ENCODE peak calls at places on chromosomes 4 and X, in ten cellular contexts. Q, B, A, G, U, J, L, W, X and P are unnamed samples.

GRCh38 chr4:115366390-115366789 is 253.0 kb upstream of the NDST4 start:
- DNase-seq in J (no peak), B (no peak), L (no peak), X (no peak), G (no peak), A (no peak), W (no peak), U (no peak), Q (no peak), P (no peak)

GRCh38 chr4:108716340-108716739 is 46.5 kb downstream of the ETNPPL start:
- DNase-seq in L (no peak), Q (no peak), G (no peak), A (no peak), X (no peak), J (no peak), W (no peak), B (no peak), U (no peak), P (no peak)

GRCh38 chrX:66150188-66150587 is 13.9 kb upstream of the HEPH start:
- DNase-seq in U (no peak), X (no peak), G (no peak), B (peak; percentile 2), J (no peak), W (no peak), L (no peak), A (no peak), Q (no peak), P (no peak)

GRCh38 chr4:185831125-185831815 is 19.3 kb upstream of the SORBS2 start:
- DNase-seq in Q (no peak), G (no peak), U (no peak), L (no peak), J (no peak), A (no peak), X (no peak), W (no peak), B (no peak), P (no peak)

GRCh38 chrX:153900806-153901752 is 3.4 kb upstream of the AVPR2 start:
- DNase-seq in Q (peak; percentile 30), U (no peak), B (peak; percentile 73), X (no peak), W (peak; percentile 10), G (peak; percentile 35), A (peak; percentile 87), L (no peak), J (peak; percentile 41), P (no peak)

GRCh38 chrX:9433596-9433995 is 31.3 kb upstream of the TBL1X start:
- DNase-seq in U (no peak), X (no peak), A (no peak), Q (no peak), G (no peak), W (no peak), L (no peak), B (peak; percentile 73), J (no peak), P (no peak)

GRCh38 chrX:19683817-19684216 is 168.5 kb upstream of the MAP3K15 start:
- DNase-seq in J (no peak), U (no peak), A (no peak), G (no peak), Q (no peak), L (no peak), X (no peak), B (no peak), W (no peak), P (no peak)

GRCh38 chrX:39967348-39967747 is 130.4 kb downstream of the BCOR start:
- DNase-seq in U (no peak), Q (no peak), G (no peak), X (no peak), B (no peak), L (no peak), A (no peak), J (no peak), W (no peak), P (no peak)

GRCh38 chr4:45484740-45485139 is 639.1 kb downstream of the GABRG1 start:
- DNase-seq in L (no peak), Q (no peak), J (no peak), X (no peak), B (no peak), W (no peak), G (no peak), U (no peak), A (no peak), P (no peak)
- H3K27ac ChIP-seq in L (no peak overlapping the region), Q (no peak overlapping the region), J (no peak overlapping the region), X (no peak overlapping the region), B (no peak overlapping the region), W (no peak overlapping the region), G (no peak overlapping the region), U (no peak overlapping the region), A (no peak overlapping the region), P (no peak overlapping the region)

GRCh38 chr4:122831515-122832196 is 5.0 kb downstream of the FGF2 start:
- DNase-seq in U (no peak), X (no peak), A (no peak), G (no peak), J (no peak), W (no peak), B (peak; percentile 37), Q (no peak), L (no peak), P (no peak)

GRCh38 chr4:122832732-122833131 is 6.1 kb downstream of the FGF2 start:
- DNase-seq in X (no peak), W (no peak), Q (no peak), G (no peak), A (no peak), U (no peak), B (peak; percentile 45), J (no peak), L (no peak), P (no peak)

GRCh38 chr4:122833999-122834398 is 7.4 kb downstream of the FGF2 start:
- DNase-seq in U (no peak), Q (no peak), X (no peak), L (no peak), B (no peak), W (no peak), G (no peak), A (no peak), J (no peak), P (no peak)

GRCh38 chr4:122838034-122838433 is 11.4 kb downstream of the FGF2 start:
- DNase-seq in A (no peak), B (no peak), Q (no peak), X (no peak), W (no peak), L (no peak), G (no peak), J (no peak), U (no peak), P (no peak)

DNA sequence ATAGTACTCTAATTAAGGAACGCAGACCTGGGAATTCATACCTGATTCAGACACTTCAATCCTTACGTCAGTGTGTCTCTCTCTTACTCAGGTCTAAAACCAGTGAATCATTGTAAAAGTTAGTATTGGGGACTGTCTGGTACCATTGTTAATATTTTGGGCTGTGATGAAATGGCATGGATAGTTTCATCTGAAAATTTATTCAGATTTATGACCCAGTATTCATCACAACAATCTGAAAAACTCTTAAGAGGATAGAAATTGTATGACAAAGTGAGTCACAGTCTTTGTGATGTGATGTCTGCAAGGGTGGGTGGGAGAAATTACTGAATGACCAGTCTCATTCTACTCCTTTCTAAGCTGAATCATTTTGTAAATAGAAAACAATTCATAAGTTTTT is 10.3 kb downstream of the FGF2 start:
- DNase-seq in W (no peak), J (no peak), Q (no peak), X (no peak), G (no peak), L (no peak), A (no peak), B (peak; percentile 61), U (no peak), P (no peak)
- TF ChIP-seq CTCF in W (no peak), J (no peak), Q (no peak), X (no peak), G (no peak), L (no peak), A (no peak), B (no peak), U (no peak), P (no peak)

GRCh38 chr4:15003891-15004700 is 1.8 kb downstream of the CPEB2 start:
- DNase-seq in L (no peak), A (peak; percentile 72), G (peak; percentile 73), J (peak; percentile 38), X (no peak), Q (peak; percentile 49), B (no peak), W (peak; percentile 38), U (peak; percentile 48), P (peak; percentile 87)

GRCh38 chr4:15004701-15005301 is 2.5 kb downstream of the CPEB2 start:
- DNase-seq in B (peak; percentile 60), L (peak; percentile 58), A (peak; percentile 69), G (peak; percentile 60), U (peak; percentile 82), J (peak; percentile 86), W (peak; percentile 64), X (peak; percentile 86), Q (peak; percentile 93), P (peak; percentile 94)

GRCh38 chr4:15007201-15007600 is 4.9 kb downstream of the CPEB2 start:
- DNase-seq in B (no peak), J (no peak), W (no peak), X (no peak), L (no peak), G (no peak), U (no peak), A (no peak), Q (no peak), P (no peak)

GRCh38 chr4:15005474-15006115 is 3.3 kb downstream of the CPEB2 start:
- DNase-seq in A (no peak), G (no peak), U (no peak), W (no peak), J (no peak), L (no peak), Q (no peak), X (no peak), B (no peak), P (no peak)

GRCh38 chr4:15006416-15007024 is 4.2 kb downstream of the CPEB2 start:
- DNase-seq in Q (no peak), W (no peak), G (no peak), X (no peak), J (no peak), U (no peak), L (no peak), A (peak; percentile 50), B (peak; percentile 10), P (no peak)
- H3K4me1 ChIP-seq in Q (peaks cover 58% of the 10 kb centered on the region), W (peaks cover 6% of the 10 kb centered on the region), G (peaks cover 17% of the 10 kb centered on the region), X (peaks cover 45% of the 10 kb centered on the region), J (peaks cover 10% of the 10 kb centered on the region), U (peaks cover 34% of the 10 kb centered on the region), L (peaks cover 53% of the 10 kb centered on the region), A (peaks cover 17% of the 10 kb centered on the region), B (peaks cover 3% of the 10 kb centered on the region), P (peaks cover 19% of the 10 kb centered on the region)

GRCh38 chrX:101931104-101931493 is 728 bp downstream of the ZMAT1 start:
- DNase-seq in Q (no peak), A (no peak), X (no peak), L (no peak), U (no peak), B (no peak), W (no peak), G (peak; percentile 7), J (no peak), P (no peak)

GRCh38 chrX:101932249-101932570 is 383 bp upstream of the ZMAT1 start:
- DNase-seq in Q (no peak), U (no peak), W (no peak), G (no peak), B (no peak), L (no peak), X (no peak), A (no peak), J (no peak), P (no peak)

GRCh38 chrX:101925733-101926132 is 6.1 kb downstream of the ZMAT1 start:
- DNase-seq in B (no peak), L (no peak), Q (no peak), G (no peak), A (no peak), X (no peak), U (no peak), J (no peak), W (no peak), P (no peak)

DNA sequence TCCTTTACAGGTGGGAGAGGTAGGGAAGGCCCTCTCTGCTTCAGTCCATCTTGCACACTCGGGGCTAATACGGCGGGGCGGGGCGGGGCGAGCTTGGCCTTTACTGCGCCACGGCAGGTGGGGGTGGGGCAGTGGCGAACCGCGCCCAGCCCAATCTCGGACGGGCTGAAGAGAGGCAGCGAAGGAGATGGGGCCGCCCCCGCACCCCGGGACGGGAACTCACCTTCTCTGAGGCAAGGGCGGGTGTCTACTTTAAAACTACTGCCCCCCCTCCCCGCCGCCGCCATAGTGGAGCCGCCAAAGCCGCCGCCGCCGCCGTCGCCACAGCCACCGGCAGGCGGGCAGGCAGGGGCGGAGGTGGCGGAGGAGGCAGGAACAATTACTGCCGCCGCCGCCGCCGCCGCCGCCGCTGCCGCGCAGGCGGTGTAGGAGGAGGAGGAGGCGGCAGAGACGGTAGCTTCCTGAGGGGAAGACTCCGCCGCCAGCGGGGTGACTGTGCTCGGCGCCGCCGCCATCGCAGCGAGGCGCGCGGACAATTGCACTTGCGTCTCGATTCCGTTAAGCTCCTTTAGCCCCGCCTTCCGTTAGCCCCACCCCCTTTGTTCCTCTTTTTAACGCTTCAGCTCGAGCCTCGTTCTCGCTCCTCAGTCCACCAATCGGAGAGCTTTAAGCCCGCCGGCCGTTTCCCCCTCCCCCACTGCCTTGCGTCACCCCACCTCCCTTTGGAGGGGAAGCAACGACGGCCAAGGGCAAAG is at the start of gene ZMAT1:
- DNase-seq in J (peak; percentile 95), U (peak; percentile 97), A (no peak), B (peak; percentile 47), Q (peak; percentile 91), W (peak; percentile 92), L (peak; percentile 88), G (peak; percentile 91), X (peak; percentile 94), P (peak; percentile 97)
- H3K27ac ChIP-seq in J (peak within 1 kb of the TSS; percentile 98), U (peak within 1 kb of the TSS; percentile 94), A (no peak within 1 kb of the TSS), B (no peak within 1 kb of the TSS), Q (peak within 1 kb of the TSS; percentile 93), W (peak within 1 kb of the TSS; percentile 26), L (peak within 1 kb of the TSS; percentile 97), G (peak within 1 kb of the TSS; percentile 85), X (peak within 1 kb of the TSS; percentile 95), P (peak within 1 kb of the TSS; percentile 87)